ENCODE peak calls at places on chromosomes 1 and 21, in four cellular contexts. G, Y, I and O are unnamed samples.

GRCh38 chr1:1348420-1349255 is 580 bp downstream of the DVL1 start:
- DNase-seq in G (peak), Y (peak), I (no peak), O (no peak)

GRCh38 chr1:168136709-168137514 is at the start of gene GPR161:
- DNase-seq in G (peak), Y (peak), I (peak), O (peak)

GRCh38 chr1:197304626-197305200 is 36.7 kb downstream of the CRB1 start:
- DNase-seq in G (peak), Y (no peak), I (no peak), O (no peak)

GRCh38 chr1:107061886-107062285 is 5.4 kb downstream of the PRMT6 start:
- DNase-seq in G (no peak), Y (no peak), I (no peak), O (no peak)

GRCh38 chr1:38867208-38867607 is 5.9 kb downstream of the MYCBP start:
- DNase-seq in G (no peak), Y (no peak), I (no peak), O (no peak)

GRCh38 chr21:45990741-45991605 is 9.4 kb downstream of the COL6A1 start:
- DNase-seq in G (no peak), Y (no peak), I (peak), O (peak)

GRCh38 chr1:167708940-167709389 is 12.8 kb upstream of the MPZL1 start:
- DNase-seq in G (no peak), Y (no peak), I (no peak), O (no peak)

GRCh38 chr1:10065344-10065685 is 32.6 kb downstream of the UBE4B start:
- DNase-seq in G (no peak), Y (no peak), I (peak), O (no peak)

GRCh38 chr1:38991638-38992449 is 768 bp downstream of the AKIRIN1 start:
- DNase-seq in G (no peak), Y (peak), I (peak), O (no peak)

GRCh38 chr1:167938083-167938482 is 1.2 kb upstream of the MPC2 start:
- DNase-seq in G (no peak), Y (no peak), I (no peak), O (no peak)

GRCh38 chr1:114979278-114979891 is 50.2 kb upstream of the TSHB start:
- DNase-seq in G (peak), Y (peak), I (no peak), O (no peak)

GRCh38 chr1:246527402-246528088 is 20.5 kb upstream of the SMYD3 start:
- DNase-seq in G (no peak), Y (no peak), I (no peak), O (no peak)

GRCh38 chr21:33691945-33692594 is 49.8 kb downstream of the ITSN1 start:
- DNase-seq in G (no peak), Y (no peak), I (no peak), O (no peak)

GRCh38 chr1:43934986-43935324 is 1.4 kb downstream of the ARTN start:
- DNase-seq in G (no peak), Y (no peak), I (no peak), O (no peak)

GRCh38 chr1:43937179-43937865 is 3.7 kb downstream of the ARTN start:
- DNase-seq in G (no peak), Y (peak), I (no peak), O (no peak)

GRCh38 chr1:43935711-43936427 is 2.3 kb downstream of the ARTN start:
- DNase-seq in G (no peak), Y (peak), I (no peak), O (no peak)

GRCh38 chr1:43938383-43938782 is 4.8 kb downstream of the ARTN start:
- DNase-seq in G (no peak), Y (no peak), I (no peak), O (no peak)

DNA sequence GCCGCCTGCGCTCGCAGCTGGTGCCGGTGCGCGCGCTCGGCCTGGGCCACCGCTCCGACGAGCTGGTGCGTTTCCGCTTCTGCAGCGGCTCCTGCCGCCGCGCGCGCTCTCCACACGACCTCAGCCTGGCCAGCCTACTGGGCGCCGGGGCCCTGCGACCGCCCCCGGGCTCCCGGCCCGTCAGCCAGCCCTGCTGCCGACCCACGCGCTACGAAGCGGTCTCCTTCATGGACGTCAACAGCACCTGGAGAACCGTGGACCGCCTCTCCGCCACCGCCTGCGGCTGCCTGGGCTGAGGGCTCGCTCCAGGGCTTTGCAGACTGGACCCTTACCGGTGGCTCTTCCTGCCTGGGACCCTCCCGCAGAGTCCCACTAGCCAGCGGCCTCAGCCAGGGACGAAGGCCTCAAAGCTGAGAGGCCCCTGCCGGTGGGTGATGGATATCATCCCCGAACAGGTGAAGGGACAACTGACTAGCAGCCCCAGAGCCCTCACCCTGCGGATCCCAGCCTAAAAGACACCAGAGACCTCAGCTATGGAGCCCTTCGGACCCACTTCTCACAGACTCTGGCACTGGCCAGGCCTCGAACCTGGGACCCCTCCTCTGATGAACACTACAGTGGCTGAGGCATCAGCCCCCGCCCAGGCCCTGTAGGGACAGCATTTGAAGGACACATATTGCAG is 3.0 kb downstream of the ARTN start:
- DNase-seq in G (no peak), Y (peak), I (no peak), O (no peak)
- TF ChIP-seq CTCF in G (peak), Y (peak), I (no peak), O (peak)

GRCh38 chr1:44784094-44785026 is 3.6 kb downstream of the BEST4 start:
- DNase-seq in G (no peak), Y (peak), I (no peak), O (peak)
- TF ChIP-seq CTCF in G (peak), Y (peak), I (no peak), O (peak)

DNA sequence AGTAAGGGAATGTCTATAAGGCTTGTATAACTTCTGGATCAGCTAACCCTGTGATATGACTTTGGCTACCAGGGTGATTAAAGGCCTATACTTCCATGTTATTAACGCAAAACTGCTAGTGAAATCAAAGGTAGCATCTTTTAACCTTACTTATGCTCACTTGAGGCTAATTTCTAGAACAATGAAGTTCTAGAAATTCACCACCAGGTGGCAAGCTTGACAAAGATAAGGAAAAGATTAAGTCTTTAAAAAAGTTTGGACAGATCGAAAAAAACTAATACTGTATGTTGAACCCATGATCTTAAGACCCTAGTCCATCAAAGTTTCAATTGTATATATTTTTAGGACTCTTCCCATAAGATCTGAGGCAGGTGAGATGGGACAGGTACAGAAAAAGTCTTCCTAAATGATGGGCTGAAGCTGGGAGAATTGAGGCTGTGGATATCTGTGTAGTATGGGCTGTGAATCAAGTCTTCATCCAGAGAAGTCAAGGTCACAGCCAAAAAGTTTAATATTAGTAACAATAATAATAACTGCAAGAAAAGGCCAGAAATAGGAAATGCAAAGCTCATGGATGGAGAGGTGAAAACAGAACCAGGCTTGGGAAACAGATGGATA is 18.8 kb downstream of the KYAT3 start:
- DNase-seq in G (peak), Y (peak), I (no peak), O (no peak)
- TF ChIP-seq CTCF in G (peak), Y (peak), I (peak), O (peak)

DNA sequence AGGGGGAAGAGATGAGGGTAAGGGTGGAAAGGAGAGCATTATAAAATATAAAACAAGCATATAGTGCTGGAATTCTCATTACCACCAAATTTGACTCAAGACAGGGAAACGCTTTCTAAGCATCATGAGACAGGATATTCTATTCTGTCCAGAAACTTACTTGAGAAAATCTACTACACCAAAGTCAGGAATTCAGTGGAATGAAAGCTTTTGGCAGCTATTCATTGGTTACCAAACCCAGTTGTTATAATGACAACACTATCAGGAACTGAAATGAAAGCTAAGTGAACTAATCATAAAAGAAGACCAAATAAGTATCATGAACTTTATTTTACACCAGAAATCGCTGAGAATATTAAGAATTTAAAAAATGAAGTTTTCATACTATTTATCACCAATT is 14.4 kb downstream of the AIDA start:
- DNase-seq in G (peak), Y (no peak), I (no peak), O (no peak)
- TF ChIP-seq CTCF in G (no peak), Y (no peak), I (no peak), O (no peak)

GRCh38 chr1:110433803-110434202 is 17.1 kb upstream of the PROK1 start:
- DNase-seq in G (peak), Y (peak), I (peak), O (no peak)
- TF ChIP-seq CTCF in G (no peak), Y (peak), I (no peak), O (peak)

GRCh38 chr1:94182191-94182590 is 55.2 kb downstream of the ARHGAP29 start:
- DNase-seq in G (no peak), Y (no peak), I (no peak), O (no peak)

GRCh38 chr1:94183197-94183815 is 54.1 kb downstream of the ARHGAP29 start:
- DNase-seq in G (no peak), Y (no peak), I (no peak), O (no peak)

GRCh38 chr1:94191216-94191615 is 46.2 kb downstream of the ARHGAP29 start:
- DNase-seq in G (no peak), Y (no peak), I (no peak), O (no peak)

DNA sequence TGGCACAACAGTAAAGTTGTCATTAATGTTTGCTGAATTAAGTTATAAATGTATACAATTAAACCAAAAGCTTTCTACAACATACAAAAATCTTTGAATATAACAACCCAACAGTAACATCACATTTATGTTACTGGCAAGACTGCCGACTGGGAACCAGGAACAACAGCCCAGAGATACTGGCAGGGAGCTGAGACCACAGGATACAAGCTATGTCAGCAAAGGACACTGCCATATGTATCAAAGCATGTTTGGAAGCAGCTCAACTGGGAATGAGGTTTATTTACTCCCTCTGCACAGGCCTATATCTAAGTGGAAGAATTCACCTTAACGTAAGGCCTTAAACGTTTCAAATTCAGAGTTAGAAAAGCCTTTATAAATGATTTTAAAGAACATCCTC is 50.4 kb downstream of the ARHGAP29 start:
- DNase-seq in G (no peak), Y (no peak), I (no peak), O (no peak)
- TF ChIP-seq CTCF in G (no peak), Y (no peak), I (no peak), O (no peak)

GRCh38 chr1:17852383-17852782 is 97.2 kb downstream of the ACTL8 start:
- DNase-seq in G (no peak), Y (no peak), I (peak), O (no peak)

GRCh38 chr1:17845583-17845982 is 90.5 kb downstream of the ACTL8 start:
- DNase-seq in G (no peak), Y (no peak), I (no peak), O (no peak)

GRCh38 chr1:17853241-17853640 is 98.1 kb downstream of the ACTL8 start:
- DNase-seq in G (no peak), Y (no peak), I (no peak), O (no peak)

GRCh38 chr1:17851075-17851474 is 95.9 kb downstream of the ACTL8 start:
- DNase-seq in G (no peak), Y (no peak), I (no peak), O (no peak)

DNA sequence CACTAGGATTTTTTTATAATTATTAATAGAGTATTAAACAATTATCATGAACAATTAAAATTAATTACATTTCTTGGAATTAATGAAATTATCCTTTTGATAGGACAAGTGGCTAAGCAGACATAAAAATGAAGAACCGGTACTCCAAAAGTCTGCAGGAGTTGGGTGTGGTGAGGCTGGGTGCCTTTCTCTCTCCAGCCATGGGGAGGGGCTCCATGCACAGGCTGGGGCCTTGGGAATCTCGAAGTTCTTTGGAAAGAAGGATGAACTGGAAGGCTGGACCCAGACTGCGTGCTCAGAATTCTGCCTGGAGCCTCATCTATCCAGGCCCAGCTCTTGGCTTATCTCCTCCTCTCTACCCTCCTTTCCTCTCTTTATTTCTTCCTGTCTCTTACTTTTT is 94.1 kb downstream of the ACTL8 start:
- DNase-seq in G (no peak), Y (no peak), I (no peak), O (no peak)
- TF ChIP-seq CTCF in G (peak), Y (peak), I (no peak), O (peak)

GRCh38 chr21:40512590-40512989 is 334.4 kb downstream of the DSCAM start:
- DNase-seq in G (no peak), Y (no peak), I (no peak), O (no peak)
- TF ChIP-seq CTCF in G (peak), Y (peak), I (peak), O (peak)

GRCh38 chr1:51236548-51237312 is 657 bp downstream of the RNF11 start:
- DNase-seq in G (peak), Y (peak), I (peak), O (no peak)

GRCh38 chr1:51237313-51237700 is 1.2 kb downstream of the RNF11 start:
- DNase-seq in G (no peak), Y (peak), I (no peak), O (no peak)

GRCh38 chr1:51234721-51235425 is 1.2 kb upstream of the RNF11 start:
- DNase-seq in G (peak), Y (peak), I (peak), O (no peak)

GRCh38 chr1:51237714-51238403 is 1.8 kb downstream of the RNF11 start:
- DNase-seq in G (peak), Y (peak), I (no peak), O (no peak)

GRCh38 chr1:51235611-51236547 is at the start of gene RNF11:
- DNase-seq in G (peak), Y (peak), I (peak), O (peak)
- TF ChIP-seq CTCF in G (peak), Y (no peak), I (no peak), O (no peak)

GRCh38 chr1:86356247-86356646 is 39.9 kb downstream of the ODF2L start:
- DNase-seq in G (no peak), Y (no peak), I (no peak), O (no peak)
- TF ChIP-seq CTCF in G (peak), Y (peak), I (no peak), O (peak)